ENCODE peak calls at places on chromosomes 16 and 17, in five cellular contexts. B is progenitor cell of endocrine pancreas, C is nucleus accumbens, Y is activated T-cell treated with anti-CD3 and anti-CD28 coated beads for 1 hour, V is HT1080. J is an unnamed sample.

GRCh38 chr16:17347624-17348023 is 123.1 kb downstream of the XYLT1 start:
- DNase-seq in B (no peak), C (no peak), Y (no peak), V (no peak), J (no peak)

GRCh38 chr16:78744099-78744498 is 644.6 kb downstream of the WWOX start:
- DNase-seq in B (no peak), C (no peak), Y (no peak), V (no peak), J (no peak)

GRCh38 chr17:27600471-27600870 is 30.5 kb upstream of the LGALS9 start:
- DNase-seq in B (no peak), C (no peak), Y (no peak), V (no peak), J (no peak)

GRCh38 chr16:84340305-84341040 is 27.9 kb upstream of the ATP2C2 start:
- DNase-seq in B (no peak), C (no peak), Y (no peak), V (no peak), J (no peak)

GRCh38 chr16:66617010-66617434 is 12.5 kb downstream of the CMTM3 start:
- DNase-seq in B (no peak), C (no peak), Y (no peak), V (no peak), J (no peak)

GRCh38 chr17:62101519-62101918 is 36.4 kb upstream of the MED13 start:
- DNase-seq in B (no peak), C (no peak), Y (no peak), V (no peak), J (no peak)

GRCh38 chr16:10693889-10694288 is 841 bp downstream of the TEKT5 start:
- DNase-seq in B (no peak), C (no peak), Y (no peak), V (no peak), J (no peak)

GRCh38 chr17:29613371-29613837 is 9.3 kb downstream of the CORO6 start:
- DNase-seq in B (peak), C (peak), Y (peak), V (no peak), J (no peak)

GRCh38 chr16:89183975-89184684 is 12.6 kb downstream of the CDH15 start:
- DNase-seq in B (no peak), C (no peak), Y (no peak), V (no peak), J (no peak)

GRCh38 chr17:57876023-57876865 is 26.4 kb upstream of the MRPS23 start:
- DNase-seq in B (no peak), C (no peak), Y (no peak), V (no peak), J (no peak)

J was measured in RKO.